ENCODE peak calls at places on chromosome 1, in ten cellular contexts. D is A673; X is CD4-positive, alpha-beta memory T cell; F is aorta; P is GM23248; G is left ventricle myocardium inferior; J is heart right ventricle; T is tibial artery; S is substantia nigra; C is tibial nerve. L is an unnamed sample.

GRCh38 chr1:23793018-23793781 is 2.3 kb downstream of the LYPLA2 start:
- DNase-seq in D (peak; percentile 73), X (peak; percentile 54), F (no peak), P (peak; percentile 78), G (peak; percentile 30), J (no peak), T (no peak), S (no peak), C (no peak), L (peak; percentile 81)

GRCh38 chr1:243396424-243396823 is 140.6 kb downstream of the SDCCAG8 start:
- DNase-seq in D (no peak), X (no peak), F (no peak), P (no peak), G (no peak), J (no peak), T (no peak), S (no peak), C (no peak), L (no peak)

GRCh38 chr1:209831615-209832014 is 3.8 kb downstream of the UTP25 start:
- DNase-seq in D (no peak), X (no peak), F (no peak), P (peak; percentile 85), G (no peak), J (no peak), T (no peak), S (no peak), C (no peak), L (no peak)

GRCh38 chr1:236421022-236421421 is 26.9 kb downstream of the EDARADD start:
- DNase-seq in D (no peak), X (no peak), F (no peak), P (peak; percentile 66), G (no peak), J (no peak), T (no peak), S (no peak), C (no peak), L (no peak)

GRCh38 chr1:233327938-233328660 is 575 bp downstream of the MAP3K21 start:
- DNase-seq in D (peak; percentile 17), X (peak; percentile 45), F (peak; percentile 49), P (peak; percentile 47), G (no peak), J (peak; percentile 19), T (no peak), S (no peak), C (no peak), L (peak; percentile 61)

GRCh38 chr1:59333626-59334277 is 36.9 kb downstream of the FGGY start:
- DNase-seq in D (no peak), X (no peak), F (no peak), P (no peak), G (no peak), J (no peak), T (no peak), S (no peak), C (no peak), L (no peak)

GRCh38 chr1:25644962-25645361 is 28.4 kb downstream of the MAN1C1 start:
- DNase-seq in D (no peak), X (no peak), F (no peak), P (no peak), G (no peak), J (no peak), T (no peak), S (no peak), C (no peak), L (no peak)

GRCh38 chr1:24351918-24352637 is 32.9 kb downstream of the GRHL3 start:
- DNase-seq in D (peak; percentile 47), X (no peak), F (no peak), P (peak; percentile 72), G (no peak), J (no peak), T (no peak), S (no peak), C (no peak), L (no peak)

GRCh38 chr1:68111804-68112436 is 61.5 kb upstream of the DIRAS3 start:
- DNase-seq in D (peak; percentile 65), X (no peak), F (peak; percentile 70), P (peak; percentile 92), G (peak; percentile 67), J (peak; percentile 72), T (peak; percentile 40), S (peak; percentile 60), C (peak; percentile 41), L (peak; percentile 54)

GRCh38 chr1:168159251-168159650 is 19.5 kb upstream of the TIPRL start:
- DNase-seq in D (no peak), X (no peak), F (no peak), P (no peak), G (no peak), J (no peak), T (no peak), S (no peak), C (no peak), L (no peak)

GRCh38 chr1:12472798-12473551 is 145.0 kb downstream of the DHRS3 start:
- DNase-seq in D (no peak), X (peak; percentile 53), F (peak; percentile 63), P (no peak), G (no peak), J (peak; percentile 29), T (no peak), S (no peak), C (no peak), L (no peak)

GRCh38 chr1:169367096-169367685 is 406 bp downstream of the NME7 start:
- DNase-seq in D (no peak), X (no peak), F (no peak), P (no peak), G (no peak), J (no peak), T (no peak), S (no peak), C (no peak), L (no peak)

GRCh38 chr1:112693821-112694220 is 13.1 kb downstream of the RHOC start:
- DNase-seq in D (no peak), X (no peak), F (no peak), P (no peak), G (no peak), J (no peak), T (peak; percentile 10), S (no peak), C (no peak), L (no peak)

GRCh38 chr1:28537457-28538199 is 15.3 kb upstream of the TRNAU1AP start:
- DNase-seq in D (no peak), X (no peak), F (no peak), P (no peak), G (no peak), J (no peak), T (no peak), S (peak; percentile 10), C (no peak), L (no peak)
- H3K27ac ChIP-seq in D (no peak overlapping the region), X (no peak overlapping the region), F (no peak overlapping the region), P (no peak overlapping the region), G (no peak overlapping the region), J (no peak overlapping the region), T (no peak overlapping the region), S (peak overlapping the region; percentile 49), C (no peak overlapping the region), L (no peak overlapping the region)

GRCh38 chr1:178098262-178098661 is 4.4 kb downstream of the RASAL2 start:
- DNase-seq in D (no peak), X (no peak), F (no peak), P (no peak), G (no peak), J (no peak), T (no peak), S (no peak), C (no peak), L (no peak)

GRCh38 chr1:178096421-178096820 is 2.5 kb downstream of the RASAL2 start:
- DNase-seq in D (no peak), X (no peak), F (no peak), P (no peak), G (no peak), J (no peak), T (no peak), S (no peak), C (no peak), L (no peak)

GRCh38 chr1:178102218-178102617 is 8.3 kb downstream of the RASAL2 start:
- DNase-seq in D (no peak), X (no peak), F (no peak), P (no peak), G (no peak), J (no peak), T (no peak), S (no peak), C (no peak), L (peak; percentile 48)

GRCh38 chr1:178101266-178101630 is 7.3 kb downstream of the RASAL2 start:
- DNase-seq in D (no peak), X (no peak), F (no peak), P (no peak), G (no peak), J (no peak), T (no peak), S (no peak), C (no peak), L (no peak)

GRCh38 chr1:178101654-178102053 is 7.8 kb downstream of the RASAL2 start:
- DNase-seq in D (no peak), X (no peak), F (no peak), P (peak; percentile 39), G (no peak), J (no peak), T (no peak), S (no peak), C (no peak), L (no peak)
- H3K27ac ChIP-seq in D (no peak overlapping the region), X (no peak overlapping the region), F (no peak overlapping the region), P (peak overlapping the region; percentile 33), G (peak overlapping the region; percentile 97), J (no peak overlapping the region), T (peak overlapping the region; percentile 92), S (no peak overlapping the region), C (no peak overlapping the region), L (no peak overlapping the region)

GRCh38 chr1:36224537-36225297 is 474 bp downstream of the THRAP3 start:
- DNase-seq in D (peak; percentile 89), X (no peak), F (peak; percentile 88), P (peak; percentile 95), G (no peak), J (peak; percentile 79), T (peak; percentile 83), S (no peak), C (peak; percentile 45), L (peak; percentile 88)
- H3K27ac ChIP-seq in D (peak overlapping the region; percentile 95), X (peak overlapping the region; percentile 98), F (peak overlapping the region; percentile 87), P (peak overlapping the region; percentile 95), G (peak overlapping the region; percentile 98), J (peak overlapping the region; percentile 82), T (peak overlapping the region; percentile 97), S (peak overlapping the region; percentile 92), C (peak overlapping the region; percentile 98), L (peak overlapping the region; percentile 97)

GRCh38 chr1:203317429-203318228 is 12.3 kb downstream of the BTG2 start:
- DNase-seq in D (no peak), X (no peak), F (no peak), P (no peak), G (no peak), J (no peak), T (no peak), S (no peak), C (no peak), L (no peak)
- H3K27ac ChIP-seq in D (peak overlapping the region; percentile 10), X (no peak overlapping the region), F (peak overlapping the region; percentile 91), P (no peak overlapping the region), G (peak overlapping the region; percentile 32), J (no peak overlapping the region), T (peak overlapping the region; percentile 46), S (no peak overlapping the region), C (peak overlapping the region; percentile 78), L (peak overlapping the region; percentile 47)

L was measured in lower lobe of right lung.